ENCODE peak calls at places on chromosomes 4 and X, in ten cellular contexts. V, L, O, U, Y, F, D, M, Z and W are unnamed samples.

GRCh38 chrX:38426785-38427184 is 74.4 kb downstream of the OTC start:
- DNase-seq in O (no peak), F (peak; percentile 43), M (no peak), Y (no peak), V (no peak), Z (no peak), D (peak; percentile 5), L (no peak), U (no peak), W (no peak)

GRCh38 chr4:38188631-38189101 is 228.5 kb downstream of the PTTG2 start:
- DNase-seq in L (peak; percentile 89), Y (no peak), F (peak; percentile 97), Z (no peak), U (no peak), V (no peak), O (no peak), M (no peak), D (no peak), W (no peak)

GRCh38 chr4:148044889-148045352 is 313.0 kb downstream of the ARHGAP10 start:
- DNase-seq in F (no peak), Y (no peak), U (no peak), V (no peak), Z (no peak), M (no peak), L (no peak), D (no peak), O (no peak), W (no peak)

GRCh38 chrX:2231570-2232192 is 269.1 kb downstream of the DHRSX start:
- DNase-seq in M (no peak), U (no peak), L (no peak), Y (no peak), Z (no peak), V (no peak), D (no peak), F (no peak), O (no peak), W (no peak)

GRCh38 chr4:99763635-99764101 is 53.0 kb upstream of the DAPP1 start:
- DNase-seq in O (peak; percentile 24), Y (no peak), M (peak; percentile 89), D (peak; percentile 94), F (peak; percentile 94), U (no peak), V (no peak), Z (peak; percentile 92), L (no peak), W (no peak)

GRCh38 chrX:47958943-47959342 is 44.8 kb downstream of the ZNF182 start:
- DNase-seq in V (no peak), O (no peak), F (no peak), Y (no peak), D (no peak), M (no peak), U (no peak), L (no peak), Z (no peak), W (no peak)

GRCh38 chr4:142353149-142353738 is 492.9 kb downstream of the INPP4B start:
- DNase-seq in Z (peak; percentile 63), U (no peak), O (no peak), Y (no peak), V (no peak), L (no peak), M (peak; percentile 80), F (peak; percentile 59), D (peak; percentile 70), W (peak; percentile 8)

GRCh38 chr4:155875878-155876277 is 9.8 kb upstream of the ASIC5 start:
- DNase-seq in Z (no peak), O (no peak), U (no peak), L (no peak), Y (no peak), D (no peak), V (no peak), F (no peak), M (no peak), W (no peak)

GRCh38 chrX:20309796-20310195 is 43.1 kb upstream of the RPS6KA3 start:
- DNase-seq in F (no peak), Z (peak; percentile 75), V (no peak), O (no peak), D (peak; percentile 77), Y (no peak), L (no peak), M (peak; percentile 73), U (no peak), W (no peak)

GRCh38 chrX:274904-275475 is 6.2 kb upstream of the PLCXD1 start:
- DNase-seq in F (no peak), D (no peak), Z (no peak), L (peak; percentile 57), O (peak; percentile 76), M (no peak), U (no peak), V (peak; percentile 41), Y (peak; percentile 60), W (peak; percentile 23)

GRCh38 chr4:13355036-13355910 is 128.9 kb downstream of the RAB28 start:
- DNase-seq in U (no peak), D (peak; percentile 27), Y (no peak), O (no peak), Z (peak; percentile 14), M (peak; percentile 92), L (no peak), F (no peak), V (no peak), W (no peak)

GRCh38 chrX:1649623-1650022 is 34.8 kb downstream of the ASMT start:
- DNase-seq in V (no peak), Z (no peak), Y (peak; percentile 44), U (no peak), M (no peak), O (no peak), L (no peak), D (no peak), F (no peak), W (no peak)

GRCh38 chr4:168496834-168497233 is at the start of gene PALLD:
- DNase-seq in U (no peak), V (no peak), Y (no peak), Z (peak; percentile 67), F (no peak), O (no peak), D (peak; percentile 75), M (peak; percentile 60), L (no peak), W (no peak)

DNA sequence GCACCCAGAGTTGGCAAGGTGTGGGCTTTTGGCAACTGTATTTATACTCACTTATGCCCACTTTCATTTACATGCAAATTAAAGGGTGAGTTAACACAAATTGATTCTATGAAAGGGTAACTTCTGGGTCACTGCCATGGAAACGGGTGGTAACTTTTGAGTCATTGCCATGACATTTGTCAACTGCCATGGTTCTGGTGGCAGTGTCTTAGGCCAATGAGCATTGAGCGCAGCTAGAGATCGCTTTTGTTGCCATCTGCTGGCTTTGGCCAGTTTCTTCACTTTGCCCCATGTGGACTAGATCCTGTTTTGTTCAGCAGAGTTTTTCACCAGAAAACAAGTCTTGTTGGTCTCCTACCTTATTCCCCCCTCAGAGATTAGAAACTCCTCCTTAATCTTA is 170.8 kb upstream of the NUDT6 start:
- DNase-seq in O (no peak), F (no peak), D (no peak), L (no peak), U (no peak), V (no peak), M (no peak), Y (no peak), Z (no peak), W (no peak)
- TF ChIP-seq CTCF in O (no peak), F (peak; percentile 12), D (no peak), L (no peak), U (no peak), V (no peak), M (no peak), Y (no peak), Z (no peak), W (no peak)

GRCh38 chr4:140136509-140136908 is 17.5 kb downstream of the MAML3 start:
- DNase-seq in U (no peak), O (no peak), Y (no peak), F (peak; percentile 68), M (peak; percentile 63), L (no peak), Z (peak; percentile 67), V (no peak), D (peak; percentile 72), W (no peak)
- TF ChIP-seq CTCF in U (no peak), O (no peak), Y (no peak), F (no peak), M (no peak), L (no peak), Z (no peak), V (no peak), D (no peak), W (no peak)

GRCh38 chrX:136607236-136607635 is 40.7 kb upstream of the CD40LG start:
- DNase-seq in D (no peak), M (no peak), F (no peak), L (no peak), Y (no peak), Z (no peak), U (no peak), O (no peak), V (no peak), W (no peak)

DNA sequence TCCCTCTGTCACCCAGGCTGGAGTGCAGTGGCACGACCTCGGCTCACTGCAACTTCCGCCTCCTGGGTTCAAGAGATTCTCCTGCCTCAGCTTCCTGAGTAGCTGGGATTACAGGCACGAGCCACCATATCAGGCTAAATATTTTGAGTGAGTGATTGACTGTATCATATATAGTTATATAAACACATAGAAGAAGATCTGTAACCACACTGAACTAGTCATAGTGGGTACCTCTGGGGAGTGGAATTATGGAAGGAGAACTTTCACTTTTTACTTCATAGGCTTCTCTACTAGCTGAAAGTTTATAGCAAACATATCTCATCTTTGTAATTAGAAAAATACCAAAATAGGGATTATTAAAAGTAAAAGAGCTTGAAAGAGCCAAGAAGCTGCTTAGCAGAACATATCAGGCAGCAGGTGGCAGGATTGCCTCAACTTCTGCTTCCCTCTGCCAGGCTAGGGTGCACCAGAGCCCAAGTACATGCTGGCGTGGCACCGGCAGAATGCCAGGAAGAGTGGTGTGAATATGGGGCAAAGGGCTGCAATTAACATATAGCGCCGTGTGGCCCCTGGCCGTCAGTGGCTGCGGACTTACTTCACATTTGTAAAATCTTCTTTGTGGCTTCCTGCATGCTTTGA is 39.5 kb upstream of the CD40LG start:
- DNase-seq in D (peak; percentile 2), V (no peak), M (no peak), Y (peak; percentile 42), L (peak; percentile 29), U (no peak), Z (no peak), F (peak; percentile 20), O (peak; percentile 32), W (peak; percentile 3)
- TF ChIP-seq CTCF in D (peak; percentile 15), V (peak; percentile 25), M (peak; percentile 11), Y (no peak), L (peak; percentile 30), U (no peak), Z (no peak), F (peak; percentile 42), O (peak; percentile 20), W (no peak)

DNA sequence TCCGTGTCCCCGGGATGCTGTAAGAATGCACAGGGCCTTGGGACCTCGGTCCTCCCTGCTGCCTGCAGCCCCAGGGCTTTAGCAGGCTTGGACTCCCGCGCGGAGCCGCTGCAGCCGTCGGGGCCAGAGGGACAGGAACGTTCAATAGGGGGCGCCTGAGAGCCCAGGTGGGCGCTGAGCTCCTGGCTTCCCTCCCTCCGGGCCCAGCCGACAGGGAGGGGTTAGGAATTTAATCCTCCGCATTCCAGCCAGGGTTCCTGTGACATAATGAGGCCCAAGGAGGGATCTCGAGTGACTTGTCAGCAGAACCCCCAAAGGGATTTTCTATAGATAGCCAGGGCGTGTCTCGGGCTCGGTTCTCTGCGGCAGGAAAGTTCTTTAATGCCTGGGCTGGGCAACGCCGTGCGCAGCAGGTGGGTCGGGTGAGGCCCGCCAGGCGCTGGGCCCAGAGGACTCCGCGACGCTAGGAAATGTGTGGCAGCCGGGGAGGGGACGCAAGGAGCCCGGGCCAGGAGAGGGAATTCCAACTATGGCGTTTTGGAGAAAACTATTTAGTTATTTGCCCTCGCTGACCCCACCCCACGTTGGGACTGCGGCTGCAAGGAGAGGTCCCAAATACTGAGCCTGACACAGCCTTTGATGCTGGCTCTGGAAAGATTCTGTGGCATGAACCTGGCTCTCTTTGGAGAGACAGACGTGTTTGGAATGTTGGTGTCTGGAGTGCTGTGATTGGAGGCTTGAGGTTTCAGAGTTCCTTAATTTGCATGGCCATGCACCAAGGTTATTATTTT is 285.2 kb upstream of the GATB start:
- DNase-seq in L (peak; percentile 68), D (peak; percentile 61), V (peak; percentile 47), U (peak; percentile 78), Z (peak; percentile 53), M (no peak), Y (peak; percentile 94), F (no peak), O (no peak), W (peak; percentile 71)
- TF ChIP-seq CTCF in L (peak; percentile 52), D (peak; percentile 52), V (peak; percentile 75), U (peak; percentile 89), Z (peak; percentile 35), M (peak; percentile 21), Y (peak; percentile 79), F (peak; percentile 70), O (peak; percentile 26), W (peak; percentile 63)